ENCODE peak calls at places on chromosome 21, in five cellular contexts. M is H1, B is K562, J is HepG2, Z is GM12878. Y is an unnamed sample.

GRCh38 chr21:44461438-44462089 is 6.3 kb downstream of the LRRC3 start:
- DNase-seq in Z (no peak), J (peak), B (peak), M (no peak), Y (no peak)

GRCh38 chr21:36572091-36572490 is 92.2 kb upstream of the CLDN14 start:
- DNase-seq in B (no peak), J (no peak), M (no peak), Z (no peak), Y (no peak)

GRCh38 chr21:37565530-37566223 is 199.1 kb downstream of the DYRK1A start:
- DNase-seq in M (peak), Z (no peak), J (peak), B (no peak), Y (no peak)

GRCh38 chr21:45548711-45549491 is 6.7 kb upstream of the SLC19A1 start:
- DNase-seq in M (no peak), Z (no peak), B (no peak), J (no peak), Y (no peak)

GRCh38 chr21:46471514-46471913 is 12.8 kb downstream of the DIP2A start:
- DNase-seq in M (no peak), Z (no peak), J (no peak), B (no peak), Y (no peak)

GRCh38 chr21:33490991-33491372 is 534 bp downstream of the DNAJC28 start:
- DNase-seq in B (no peak), Z (no peak), J (no peak), M (no peak), Y (peak)

GRCh38 chr21:45322960-45323461 is 35.3 kb upstream of the POFUT2 start:
- DNase-seq in M (no peak), J (no peak), B (peak), Z (no peak), Y (no peak)

GRCh38 chr21:26388731-26389231 is 184.3 kb downstream of the CYYR1 start:
- DNase-seq in M (no peak), J (no peak), Z (no peak), B (no peak), Y (no peak)

GRCh38 chr21:37369307-37369854 is 2.8 kb downstream of the DYRK1A start:
- DNase-seq in J (no peak), B (no peak), M (no peak), Z (no peak), Y (no peak)

GRCh38 chr21:36929622-36930021 is 36.8 kb downstream of the HLCS start:
- DNase-seq in J (no peak), Z (no peak), M (no peak), B (no peak), Y (no peak)

GRCh38 chr21:36847189-36847588 is 119.3 kb downstream of the HLCS start:
- DNase-seq in B (no peak), M (no peak), Z (no peak), J (peak), Y (no peak)

GRCh38 chr21:46055863-46056281 is 42.0 kb upstream of the COL6A2 start:
- DNase-seq in J (no peak), B (no peak), M (no peak), Z (no peak), Y (no peak)

GRCh38 chr21:16193758-16194606 is 464.2 kb downstream of the USP25 start:
- DNase-seq in J (no peak), Z (no peak), B (no peak), M (no peak), Y (no peak)

GRCh38 chr21:25842925-25843324 is 108.2 kb downstream of the GABPA start:
- DNase-seq in J (no peak), Z (no peak), M (no peak), B (no peak), Y (no peak)

GRCh38 chr21:33259428-33259827 is 6.7 kb upstream of the IL10RB start:
- DNase-seq in M (no peak), Z (no peak), B (no peak), J (no peak), Y (no peak)

GRCh38 chr21:34997295-34997694 is 51.8 kb downstream of the RUNX1 start:
- DNase-seq in J (no peak), Z (no peak), B (peak), M (no peak), Y (no peak)

GRCh38 chr21:34999397-34999941 is 49.6 kb downstream of the RUNX1 start:
- DNase-seq in Z (no peak), J (no peak), M (no peak), B (no peak), Y (no peak)

GRCh38 chr21:34995979-34996303 is 53.2 kb downstream of the RUNX1 start:
- DNase-seq in Z (no peak), B (no peak), J (no peak), M (no peak), Y (no peak)

GRCh38 chr21:34994646-34995631 is 54.2 kb downstream of the RUNX1 start:
- DNase-seq in J (no peak), B (peak), Z (no peak), M (no peak), Y (no peak)

DNA sequence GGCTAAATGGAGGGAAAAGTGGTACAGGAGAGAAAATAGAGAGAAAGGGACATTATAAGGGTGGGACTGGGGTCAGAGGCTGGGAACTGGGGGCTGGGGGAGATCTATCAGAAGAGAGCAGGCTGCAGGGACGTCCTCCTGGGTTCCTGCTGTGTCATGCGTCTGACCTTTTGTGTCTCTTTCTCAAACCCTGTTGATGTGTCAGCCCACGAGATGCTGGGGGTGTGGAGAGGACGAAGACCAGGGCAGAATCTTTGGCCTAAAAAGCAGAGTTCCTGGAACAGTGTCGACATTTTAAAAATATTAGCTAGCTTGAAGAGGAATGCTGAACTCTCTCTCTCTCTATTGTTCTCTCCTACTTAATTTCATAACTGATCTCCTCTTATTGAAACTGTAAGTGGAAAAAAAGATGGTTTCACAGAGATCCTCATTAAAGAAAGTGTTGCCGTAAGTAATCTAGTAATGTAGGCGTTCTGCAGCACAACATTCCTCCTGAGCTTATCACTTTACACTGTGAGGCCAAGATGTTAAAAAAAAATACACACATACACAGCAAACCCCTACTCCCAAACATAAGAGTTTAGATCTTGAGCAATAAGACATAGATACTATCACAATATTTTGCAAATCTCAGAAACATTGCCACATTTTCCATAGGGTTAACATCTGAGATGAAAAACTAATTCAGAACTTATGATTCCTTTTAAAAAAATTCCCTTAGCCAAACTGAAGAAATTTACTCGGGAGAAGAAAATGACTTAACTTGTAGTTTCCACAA is 52.6 kb downstream of the RUNX1 start:
- DNase-seq in B (peak), J (no peak), M (no peak), Z (no peak), Y (no peak)
- TF ChIP-seq SIN3A in B (no peak), J (no peak), M (no peak), Z (no peak), Y (no peak)

GRCh38 chr21:38729745-38730401 is 75.9 kb upstream of the ETS2 start:
- DNase-seq in J (no peak), B (no peak), Z (no peak), M (no peak), Y (no peak)

GRCh38 chr21:38735807-38736206 is 69.9 kb upstream of the ETS2 start:
- DNase-seq in B (no peak), Z (no peak), J (no peak), M (no peak), Y (no peak)

DNA sequence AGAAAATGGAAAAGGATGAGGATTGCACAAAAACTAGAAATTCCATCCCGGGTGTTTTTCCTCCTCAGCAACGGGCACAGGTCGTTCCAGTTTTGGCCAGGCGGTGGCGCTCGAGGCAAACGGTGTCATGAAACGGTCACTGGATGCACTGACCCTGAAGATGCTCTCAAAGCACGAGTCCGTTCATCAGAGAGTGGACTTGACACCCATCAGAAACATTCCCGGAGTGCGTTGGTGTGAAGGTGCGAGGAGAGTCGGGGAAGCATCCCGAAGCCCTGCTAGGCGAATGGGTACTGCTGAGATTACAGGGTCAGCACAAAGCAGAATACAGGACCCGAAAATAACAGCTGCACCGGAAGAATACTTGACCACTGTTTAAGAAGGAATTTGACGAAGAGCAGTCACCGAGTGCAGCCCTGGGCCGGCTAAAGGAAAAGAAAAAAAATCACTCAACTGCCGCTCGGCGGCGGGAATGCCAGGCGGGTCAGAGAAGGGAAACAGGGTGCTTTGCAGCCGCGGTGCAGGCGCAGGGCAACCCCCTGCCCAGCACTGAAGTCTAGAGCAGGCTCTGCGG is 71.7 kb upstream of the ETS2 start:
- DNase-seq in J (peak), M (peak), B (peak), Z (peak), Y (peak)
- TF ChIP-seq ZNF274 in J (no peak), M (no peak), B (no peak), Z (no peak), Y (no peak)

DNA sequence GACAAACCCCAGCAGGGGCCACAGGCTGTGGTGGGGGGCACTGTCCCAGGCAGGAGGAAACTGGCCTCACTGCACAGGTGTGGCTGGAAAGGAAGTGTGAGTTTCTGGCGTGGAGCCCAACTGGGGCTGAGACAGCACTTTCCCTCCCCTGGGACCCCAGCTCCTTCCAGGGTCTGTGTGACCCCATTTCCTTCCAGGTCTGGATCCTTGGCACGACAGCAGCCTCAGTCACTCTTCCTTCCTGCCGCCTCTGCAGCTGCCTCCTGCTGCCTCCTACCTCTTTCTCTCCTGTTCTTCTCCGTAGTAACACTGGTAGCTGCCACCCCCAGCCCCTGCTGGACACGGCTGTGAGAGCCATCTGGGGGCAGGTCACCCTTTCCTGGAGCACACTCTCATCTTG is 88.0 kb downstream of the SIK1 start:
- DNase-seq in M (no peak), Z (no peak), J (no peak), B (no peak), Y (no peak)
- TF ChIP-seq POLR2A in M (no peak), Z (no peak), J (no peak), B (no peak), Y (no peak)

DNA sequence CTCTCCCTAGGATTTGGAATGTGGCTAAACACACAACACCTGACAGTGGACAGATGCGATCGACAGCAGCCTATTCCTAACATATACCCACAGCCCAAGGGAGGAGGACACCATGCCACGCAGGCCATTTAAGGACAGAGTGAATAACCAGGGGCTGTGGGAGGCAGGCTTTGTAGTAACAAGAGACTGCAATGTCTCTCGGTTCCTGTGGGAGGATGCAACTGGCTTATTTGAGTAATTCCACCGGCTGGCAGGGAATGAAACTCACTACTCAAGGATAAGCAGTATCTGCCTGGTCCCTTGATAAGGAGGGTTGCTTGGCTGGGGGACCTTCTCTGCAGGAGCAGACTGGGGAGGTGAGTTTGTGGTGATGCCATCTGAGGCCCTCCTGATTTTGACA is 109.6 kb downstream of the PCP4 start:
- DNase-seq in B (no peak), J (no peak), Z (no peak), M (no peak), Y (no peak)
- TF ChIP-seq SIN3A in B (no peak), J (no peak), Z (no peak), M (no peak), Y (no peak)

DNA sequence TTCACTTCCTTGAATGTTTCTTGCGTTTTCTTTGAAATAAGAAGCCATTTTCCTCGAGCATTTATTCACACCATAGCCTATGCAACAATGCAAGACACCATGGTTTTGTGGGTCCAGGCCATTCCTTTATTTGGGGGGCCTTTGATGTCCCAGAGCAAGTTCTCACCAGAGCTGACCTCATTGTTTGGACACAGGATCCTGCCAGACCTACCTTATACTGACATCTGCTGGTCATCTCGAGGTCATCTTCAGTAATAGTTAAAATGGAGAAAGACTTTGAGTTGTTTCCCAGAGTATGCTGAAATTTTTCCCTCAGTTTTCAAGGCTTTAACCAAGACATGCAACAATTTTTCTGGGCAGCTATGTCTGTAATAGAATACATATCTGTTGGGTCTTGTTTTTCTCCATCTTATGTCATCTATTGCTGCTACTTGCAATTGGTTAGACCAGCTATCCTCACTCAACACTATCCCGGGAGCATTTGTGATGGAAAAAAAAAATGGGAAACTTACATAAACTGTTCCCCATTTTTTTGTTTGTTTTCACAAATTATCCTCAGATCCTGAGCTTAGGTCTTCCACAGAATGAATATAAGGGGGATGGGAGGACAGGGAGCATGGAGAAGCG is 34.0 kb upstream of the BACE2 start:
- DNase-seq in M (no peak), Z (no peak), J (peak), B (peak), Y (peak)
- TF ChIP-seq ZNF274 in M (no peak), Z (no peak), J (no peak), B (no peak), Y (no peak)